ENCODE peak calls at places on chromosome 4, in ten cellular contexts. One of them, this sample, is unnamed.
A peak's percentile ranks its signal among the peaks of the same experiment; 100 is the strongest.

GRCh38 chr4:120043828-120044227 is 22.8 kb downstream of the MAD2L1 start:
- DNase-seq in CD8-positive, alpha-beta memory T cell: no peak
- DNase-seq in GM23338: no peak
- DNase-seq in cardiac muscle cell: no peak
- DNase-seq in foreskin melanocyte: no peak
- DNase-seq in activated naive CD8-positive, alpha-beta T cell treated with anti-CD3 and anti-CD28 coated beads, Interleukin-2, amount 10 ng/mL, durations not matched to agents 7 days and 5 days: no peak
- DNase-seq in SW480: no peak
- DNase-seq in activated gamma-delta T cell treated with Interleukin-2 at 50 U/mL for 16 hours: no peak
- DNase-seq in tibial artery: no peak
- DNase-seq in NCI-H1092 treated with DMSO at 0.1 percent for 48 hours: no peak
- DNase-seq in this sample: no peak

GRCh38 chr4:143411527-143412480 is 75.1 kb downstream of the GAB1 start:
- DNase-seq in NCI-H1092 treated with DMSO at 0.1 percent for 48 hours: peak; percentile 36
- DNase-seq in activated gamma-delta T cell treated with Interleukin-2 at 50 U/mL for 16 hours: no peak
- DNase-seq in cardiac muscle cell: peak; percentile 28
- DNase-seq in tibial artery: no peak
- DNase-seq in activated naive CD8-positive, alpha-beta T cell treated with anti-CD3 and anti-CD28 coated beads, Interleukin-2, amount 10 ng/mL, durations not matched to agents 7 days and 5 days: no peak
- DNase-seq in SW480: no peak
- DNase-seq in foreskin melanocyte: peak; percentile 97
- DNase-seq in CD8-positive, alpha-beta memory T cell: no peak
- DNase-seq in GM23338: no peak
- DNase-seq in this sample: peak; percentile 8

GRCh38 chr4:137310156-137310555 is 222.1 kb downstream of the PCDH18 start:
- DNase-seq in GM23338: no peak
- DNase-seq in SW480: no peak
- DNase-seq in cardiac muscle cell: peak; percentile 50
- DNase-seq in activated gamma-delta T cell treated with Interleukin-2 at 50 U/mL for 16 hours: no peak
- DNase-seq in tibial artery: no peak
- DNase-seq in CD8-positive, alpha-beta memory T cell: no peak
- DNase-seq in activated naive CD8-positive, alpha-beta T cell treated with anti-CD3 and anti-CD28 coated beads, Interleukin-2, amount 10 ng/mL, durations not matched to agents 7 days and 5 days: no peak
- DNase-seq in NCI-H1092 treated with DMSO at 0.1 percent for 48 hours: no peak
- DNase-seq in foreskin melanocyte: no peak
- DNase-seq in this sample: no peak

GRCh38 chr4:74653331-74654229 is 140.7 kb downstream of the BTC start:
- DNase-seq in NCI-H1092 treated with DMSO at 0.1 percent for 48 hours: no peak
- DNase-seq in cardiac muscle cell: no peak
- DNase-seq in CD8-positive, alpha-beta memory T cell: no peak
- DNase-seq in activated naive CD8-positive, alpha-beta T cell treated with anti-CD3 and anti-CD28 coated beads, Interleukin-2, amount 10 ng/mL, durations not matched to agents 7 days and 5 days: no peak
- DNase-seq in foreskin melanocyte: no peak
- DNase-seq in GM23338: no peak
- DNase-seq in tibial artery: no peak
- DNase-seq in SW480: no peak
- DNase-seq in activated gamma-delta T cell treated with Interleukin-2 at 50 U/mL for 16 hours: no peak
- DNase-seq in this sample: no peak

GRCh38 chr4:129278868-129279267 is 182.9 kb downstream of the C4orf33 start:
- DNase-seq in activated gamma-delta T cell treated with Interleukin-2 at 50 U/mL for 16 hours: no peak
- DNase-seq in tibial artery: no peak
- DNase-seq in CD8-positive, alpha-beta memory T cell: no peak
- DNase-seq in cardiac muscle cell: no peak
- DNase-seq in SW480: no peak
- DNase-seq in foreskin melanocyte: no peak
- DNase-seq in activated naive CD8-positive, alpha-beta T cell treated with anti-CD3 and anti-CD28 coated beads, Interleukin-2, amount 10 ng/mL, durations not matched to agents 7 days and 5 days: no peak
- DNase-seq in GM23338: no peak
- DNase-seq in NCI-H1092 treated with DMSO at 0.1 percent for 48 hours: peak; percentile 83
- DNase-seq in this sample: no peak

GRCh38 chr4:27149541-27150212 is 289.0 kb downstream of the STIM2 start:
- DNase-seq in cardiac muscle cell: no peak
- DNase-seq in tibial artery: no peak
- DNase-seq in CD8-positive, alpha-beta memory T cell: no peak
- DNase-seq in foreskin melanocyte: peak; percentile 77
- DNase-seq in GM23338: no peak
- DNase-seq in activated gamma-delta T cell treated with Interleukin-2 at 50 U/mL for 16 hours: no peak
- DNase-seq in SW480: no peak
- DNase-seq in activated naive CD8-positive, alpha-beta T cell treated with anti-CD3 and anti-CD28 coated beads, Interleukin-2, amount 10 ng/mL, durations not matched to agents 7 days and 5 days: no peak
- DNase-seq in NCI-H1092 treated with DMSO at 0.1 percent for 48 hours: no peak
- DNase-seq in this sample: no peak

GRCh38 chr4:1578968-1579833 is 104.9 kb downstream of the FAM53A start:
- DNase-seq in CD8-positive, alpha-beta memory T cell: peak; percentile 88
- DNase-seq in tibial artery: peak; percentile 83
- DNase-seq in cardiac muscle cell: peak; percentile 83
- DNase-seq in activated naive CD8-positive, alpha-beta T cell treated with anti-CD3 and anti-CD28 coated beads, Interleukin-2, amount 10 ng/mL, durations not matched to agents 7 days and 5 days: peak; percentile 87
- DNase-seq in activated gamma-delta T cell treated with Interleukin-2 at 50 U/mL for 16 hours: peak; percentile 74
- DNase-seq in GM23338: peak; percentile 68
- DNase-seq in SW480: peak; percentile 58
- DNase-seq in NCI-H1092 treated with DMSO at 0.1 percent for 48 hours: no peak
- DNase-seq in foreskin melanocyte: peak; percentile 25
- DNase-seq in this sample: no peak

GRCh38 chr4:97987019-97987648 is 156.1 kb downstream of the STPG2 start:
- DNase-seq in cardiac muscle cell: peak; percentile 48
- DNase-seq in GM23338: peak; percentile 64
- DNase-seq in activated naive CD8-positive, alpha-beta T cell treated with anti-CD3 and anti-CD28 coated beads, Interleukin-2, amount 10 ng/mL, durations not matched to agents 7 days and 5 days: no peak
- DNase-seq in SW480: peak; percentile 8
- DNase-seq in tibial artery: no peak
- DNase-seq in CD8-positive, alpha-beta memory T cell: no peak
- DNase-seq in NCI-H1092 treated with DMSO at 0.1 percent for 48 hours: peak; percentile 52
- DNase-seq in foreskin melanocyte: peak; percentile 3
- DNase-seq in activated gamma-delta T cell treated with Interleukin-2 at 50 U/mL for 16 hours: no peak
- DNase-seq in this sample: peak; percentile 37

GRCh38 chr4:68905598-68906237 is 45.9 kb downstream of the UGT2A3 start:
- DNase-seq in SW480: no peak
- DNase-seq in cardiac muscle cell: no peak
- DNase-seq in CD8-positive, alpha-beta memory T cell: no peak
- DNase-seq in activated gamma-delta T cell treated with Interleukin-2 at 50 U/mL for 16 hours: no peak
- DNase-seq in tibial artery: no peak
- DNase-seq in foreskin melanocyte: no peak
- DNase-seq in NCI-H1092 treated with DMSO at 0.1 percent for 48 hours: no peak
- DNase-seq in activated naive CD8-positive, alpha-beta T cell treated with anti-CD3 and anti-CD28 coated beads, Interleukin-2, amount 10 ng/mL, durations not matched to agents 7 days and 5 days: no peak
- DNase-seq in GM23338: peak; percentile 90
- DNase-seq in this sample: no peak

GRCh38 chr4:146029939-146030710 is 91.5 kb upstream of the ZNF827 start:
- DNase-seq in tibial artery: no peak
- DNase-seq in activated naive CD8-positive, alpha-beta T cell treated with anti-CD3 and anti-CD28 coated beads, Interleukin-2, amount 10 ng/mL, durations not matched to agents 7 days and 5 days: no peak
- DNase-seq in SW480: no peak
- DNase-seq in NCI-H1092 treated with DMSO at 0.1 percent for 48 hours: no peak
- DNase-seq in foreskin melanocyte: no peak
- DNase-seq in CD8-positive, alpha-beta memory T cell: no peak
- DNase-seq in cardiac muscle cell: peak; percentile 29
- DNase-seq in activated gamma-delta T cell treated with Interleukin-2 at 50 U/mL for 16 hours: no peak
- DNase-seq in GM23338: peak; percentile 70
- DNase-seq in this sample: no peak

GRCh38 chr4:40908702-40909362 is 159.1 kb downstream of the NSUN7 start:
- DNase-seq in NCI-H1092 treated with DMSO at 0.1 percent for 48 hours: peak; percentile 77
- DNase-seq in CD8-positive, alpha-beta memory T cell: peak; percentile 61
- DNase-seq in GM23338: peak; percentile 95
- DNase-seq in tibial artery: peak; percentile 59
- DNase-seq in cardiac muscle cell: peak; percentile 85
- DNase-seq in activated naive CD8-positive, alpha-beta T cell treated with anti-CD3 and anti-CD28 coated beads, Interleukin-2, amount 10 ng/mL, durations not matched to agents 7 days and 5 days: peak; percentile 64
- DNase-seq in SW480: peak; percentile 64
- DNase-seq in activated gamma-delta T cell treated with Interleukin-2 at 50 U/mL for 16 hours: peak; percentile 43
- DNase-seq in foreskin melanocyte: peak; percentile 65
- DNase-seq in this sample: peak; percentile 69

This sample was measured in G401.